ENCODE peak calls at places on chromosomes 5 and 9, in five cellular contexts. P is GM12892; A is NCI-H1092 treated with DMSO at 0.1 percent for 48 hours; X is colonic mucosa; J is stimulated activated CD4-positive, alpha-beta T cell treated with anti-CD3 and anti-CD28 coated beads, Interleukin-2, amount 100 ng/mL, for 4 hours. V is an unnamed sample.

GRCh38 chr5:75856056-75856455 is 138.8 kb upstream of the POC5 start:
- DNase-seq in J (no peak), A (no peak), P (no peak), X (no peak), V (no peak)

GRCh38 chr5:128199611-128200010 is 116.0 kb downstream of the SLC12A2 start:
- DNase-seq in A (no peak), J (no peak), P (no peak), X (no peak), V (no peak)

GRCh38 chr9:12814877-12815237 is 40.0 kb downstream of the LURAP1L start:
- DNase-seq in A (no peak), X (no peak), P (no peak), J (no peak), V (no peak)

GRCh38 chr9:86434039-86434726 is 80.0 kb upstream of the TUT7 start:
- DNase-seq in P (no peak), A (peak; percentile 38), J (no peak), X (no peak), V (no peak)

GRCh38 chr5:114308508-114308907 is 53.4 kb upstream of the KCNN2 start:
- DNase-seq in P (no peak), X (no peak), J (no peak), A (no peak), V (no peak)

GRCh38 chr5:177367323-177367848 is 9.7 kb downstream of the RGS14 start:
- DNase-seq in J (no peak), P (no peak), A (no peak), X (no peak), V (no peak)

GRCh38 chr5:43729846-43730478 is 127.0 kb downstream of the NNT start:
- DNase-seq in X (no peak), J (no peak), A (peak; percentile 16), P (no peak), V (no peak)

GRCh38 chr9:13181652-13182051 is 97.8 kb downstream of the MPDZ start:
- DNase-seq in J (no peak), X (no peak), A (no peak), P (no peak), V (no peak)

GRCh38 chr9:4386819-4387218 is 87.0 kb upstream of the GLIS3 start:
- DNase-seq in A (no peak), P (no peak), X (no peak), J (no peak), V (no peak)

GRCh38 chr9:124821247-124821623 is 32.0 kb upstream of the WDR38 start:
- DNase-seq in P (no peak), J (no peak), A (no peak), X (no peak), V (no peak)

GRCh38 chr5:152297866-152298265 is 107.2 kb downstream of the NMUR2 start:
- DNase-seq in P (no peak), A (no peak), J (no peak), X (no peak), V (no peak)

GRCh38 chr9:136392538-136393449 is 7.2 kb downstream of the SNAPC4 start:
- DNase-seq in X (no peak), J (no peak), P (no peak), A (no peak), V (no peak)

V was measured in CMK.